ENCODE peak calls at places on chromosomes 16 and 17, in six cellular contexts. U is Caco-2, T is transverse colon, E is breast epithelium, C is PC-9, N is heart left ventricle. Z is an unnamed sample.

GRCh38 chr17:2120550-2121335 is 65.8 kb downstream of the HIC1 start:
- DNase-seq in U (no peak), T (no peak), E (no peak), C (no peak), N (no peak), Z (no peak)

GRCh38 chr17:45247429-45248131 is 14.3 kb downstream of the SPATA32 start:
- DNase-seq in U (peak; percentile 99), T (peak; percentile 99), E (peak; percentile 93), C (peak; percentile 98), N (peak; percentile 91), Z (peak; percentile 99)

GRCh38 chr16:1942810-1943726 is at the start of gene MSRB1:
- DNase-seq in U (peak; percentile 99), T (peak; percentile 100), E (peak; percentile 100), C (peak; percentile 100), N (peak; percentile 100), Z (peak; percentile 96)

GRCh38 chr17:58587713-58588117 is 73.3 kb upstream of the MTMR4 start:
- DNase-seq in U (peak; percentile 74), T (peak; percentile 54), E (peak; percentile 61), C (peak; percentile 41), N (peak; percentile 61), Z (peak; percentile 49)

GRCh38 chr17:70655179-70655578 is 485.8 kb downstream of the KCNJ2 start:
- DNase-seq in U (no peak), T (no peak), E (no peak), C (no peak), N (no peak), Z (no peak)

GRCh38 chr16:11370084-11370931 is 25.0 kb downstream of the RMI2 start:
- DNase-seq in U (no peak), T (no peak), E (no peak), C (no peak), N (no peak), Z (peak; percentile 39)

GRCh38 chr16:85583491-85584181 is 29.5 kb upstream of the GSE1 start:
- DNase-seq in U (no peak), T (no peak), E (no peak), C (no peak), N (no peak), Z (peak; percentile 47)

GRCh38 chr16:27579086-27579980 is 29.4 kb downstream of the KATNIP start:
- DNase-seq in U (no peak), T (no peak), E (no peak), C (peak; percentile 14), N (no peak), Z (no peak)

GRCh38 chr16:56277040-56277439 is 85.8 kb downstream of the GNAO1 start:
- DNase-seq in U (peak; percentile 54), T (no peak), E (peak; percentile 34), C (no peak), N (no peak), Z (no peak)

GRCh38 chr17:65799454-65799853 is 238.0 kb upstream of the AXIN2 start:
- DNase-seq in U (no peak), T (no peak), E (no peak), C (no peak), N (no peak), Z (no peak)

GRCh38 chr17:48055531-48056245 is 7.5 kb downstream of the NFE2L1 start:
- DNase-seq in U (peak; percentile 93), T (no peak), E (no peak), C (peak; percentile 37), N (no peak), Z (no peak)

GRCh38 chr16:6484121-6484520 is 848.5 kb upstream of the RBFOX1 start:
- DNase-seq in U (no peak), T (no peak), E (no peak), C (no peak), N (no peak), Z (no peak)

GRCh38 chr17:48892940-48893645 is 506 bp downstream of the ATP5MC1 start:
- DNase-seq in U (no peak), T (no peak), E (no peak), C (no peak), N (no peak), Z (no peak)

GRCh38 chr17:9284884-9285283 is 263.6 kb downstream of the NTN1 start:
- DNase-seq in U (no peak), T (no peak), E (no peak), C (no peak), N (no peak), Z (no peak)

GRCh38 chr17:32519769-32520701 is 33.2 kb downstream of the CDK5R1 start:
- DNase-seq in U (no peak), T (peak; percentile 38), E (no peak), C (no peak), N (no peak), Z (peak; percentile 48)

GRCh38 chr17:55005520-55005919 is 37.0 kb downstream of the STXBP4 start:
- DNase-seq in U (peak; percentile 24), T (no peak), E (no peak), C (no peak), N (no peak), Z (no peak)

GRCh38 chr16:20401475-20402016 is 3.0 kb downstream of the PDILT start:
- DNase-seq in U (no peak), T (no peak), E (no peak), C (no peak), N (no peak), Z (no peak)

GRCh38 chr17:30922235-30922993 is 669 bp downstream of the ADAP2 start:
- DNase-seq in U (peak; percentile 19), T (peak; percentile 17), E (no peak), C (no peak), N (peak; percentile 68), Z (no peak)
- H3K27me3 ChIP-seq in U (no peaks in the 10 kb centered on the region), T (peaks cover 61% of the 10 kb centered on the region), E (peaks cover 5% of the 10 kb centered on the region), C (peaks cover 37% of the 10 kb centered on the region), N (peaks cover 18% of the 10 kb centered on the region), Z (peaks cover 12% of the 10 kb centered on the region)

DNA sequence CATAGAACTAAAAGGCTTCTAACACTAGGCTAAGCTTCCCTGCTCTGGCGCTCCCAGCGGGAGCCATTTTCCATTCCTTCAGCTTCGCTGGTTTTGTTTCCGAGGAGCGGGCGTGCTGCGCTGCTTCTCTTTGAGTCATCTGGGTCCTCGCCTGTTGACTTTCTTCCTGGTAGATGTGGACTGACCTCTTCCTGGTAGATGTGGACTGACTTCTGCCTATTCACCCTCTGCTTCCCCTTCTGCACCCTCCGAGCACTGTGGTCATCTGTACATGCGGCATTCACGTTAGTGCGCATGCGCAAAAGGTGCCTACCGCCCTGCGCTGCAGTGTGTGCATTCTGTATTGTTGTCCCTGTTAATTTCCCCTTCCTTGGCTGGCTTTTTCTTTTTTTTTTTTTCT is 40.8 kb upstream of the SEC14L1 start:
- DNase-seq in U (no peak), T (peak; percentile 47), E (no peak), C (peak; percentile 83), N (peak; percentile 88), Z (no peak)
- TF ChIP-seq CTCF in U (no peak), T (no peak), E (no peak), C (no peak), N (no peak), Z (no peak)

GRCh38 chr17:79527286-79527685 is 83.6 kb downstream of the RBFOX3 start:
- DNase-seq in U (no peak), T (no peak), E (no peak), C (no peak), N (no peak), Z (no peak)
- H3K27me3 ChIP-seq in U (no peaks in the 10 kb centered on the region), T (peaks cover 20% of the 10 kb centered on the region), E (no peaks in the 10 kb centered on the region), C (peaks cover 98% of the 10 kb centered on the region), N (no peaks in the 10 kb centered on the region), Z (no peaks in the 10 kb centered on the region)

GRCh38 chr17:75079023-75079373 is 8.8 kb upstream of the SLC16A5 start:
- DNase-seq in U (peak; percentile 29), T (no peak), E (no peak), C (no peak), N (no peak), Z (no peak)

GRCh38 chr17:75078097-75079022 is 9.4 kb upstream of the SLC16A5 start:
- DNase-seq in U (peak; percentile 60), T (peak; percentile 49), E (no peak), C (peak; percentile 75), N (no peak), Z (no peak)

GRCh38 chr17:75075597-75076253 is 12.0 kb upstream of the SLC16A5 start:
- DNase-seq in U (no peak), T (no peak), E (no peak), C (no peak), N (no peak), Z (no peak)

GRCh38 chr17:75077490-75078096 is 10.2 kb upstream of the SLC16A5 start:
- DNase-seq in U (peak; percentile 77), T (peak; percentile 75), E (peak; percentile 67), C (peak; percentile 55), N (peak; percentile 90), Z (peak; percentile 31)

DNA sequence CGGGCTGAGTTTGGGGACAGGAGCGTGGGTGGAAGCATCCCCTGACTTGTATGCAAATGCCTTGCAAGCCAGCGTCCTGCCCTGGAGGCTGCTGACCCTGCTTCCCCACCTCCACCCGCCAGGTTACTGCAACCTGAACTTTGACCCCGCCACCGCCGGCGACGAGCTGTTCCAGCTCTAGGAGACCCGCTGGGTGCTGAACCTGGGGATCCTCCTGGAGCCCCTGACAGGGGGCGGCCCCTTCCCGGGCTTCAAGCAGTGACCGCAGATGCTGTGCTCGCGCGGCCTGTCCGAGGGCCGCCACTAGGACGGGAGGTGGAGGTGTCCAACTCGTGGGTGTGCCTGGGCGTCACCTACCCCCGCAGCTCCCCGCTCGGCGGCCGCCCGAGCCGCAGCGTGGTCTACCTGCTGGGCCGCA is 10.7 kb upstream of the SLC16A5 start:
- DNase-seq in U (peak; percentile 94), T (peak; percentile 72), E (no peak), C (no peak), N (no peak), Z (no peak)
- TF ChIP-seq CTCF in U (peak; percentile 15), T (no peak), E (no peak), C (no peak), N (no peak), Z (no peak)

GRCh38 chr17:17509601-17510425 is 13.6 kb upstream of the RASD1 start:
- DNase-seq in U (peak; percentile 32), T (no peak), E (no peak), C (no peak), N (peak; percentile 44), Z (no peak)

GRCh38 chr17:17512866-17513265 is 16.7 kb upstream of the RASD1 start:
- DNase-seq in U (no peak), T (no peak), E (no peak), C (no peak), N (no peak), Z (no peak)

GRCh38 chr17:17511971-17512858 is 16.0 kb upstream of the RASD1 start:
- DNase-seq in U (no peak), T (no peak), E (peak; percentile 82), C (peak; percentile 95), N (peak; percentile 51), Z (no peak)

GRCh38 chr17:17510456-17511292 is 14.5 kb upstream of the RASD1 start:
- DNase-seq in U (no peak), T (no peak), E (no peak), C (peak; percentile 45), N (peak; percentile 45), Z (no peak)

GRCh38 chr17:17511293-17511741 is 15.1 kb upstream of the RASD1 start:
- DNase-seq in U (no peak), T (no peak), E (no peak), C (no peak), N (peak; percentile 34), Z (no peak)
- H3K27me3 ChIP-seq in U (no peaks in the 10 kb centered on the region), T (no peaks in the 10 kb centered on the region), E (no peaks in the 10 kb centered on the region), C (no peaks in the 10 kb centered on the region), N (no peaks in the 10 kb centered on the region), Z (no peaks in the 10 kb centered on the region)